ENCODE peak calls at places on chromosomes 4 and X, in nine cellular contexts. M is hippocampal formation; P is ovary; F is NAMALWA; T is HFFc6; K is HEK293T; R is H9; I is natural killer cell treated with Interleukin-12 subunit alpha and Interleukin-12 subunit beta and Interleukin-15 and Interleukin-18, amount 100 ng/mL, for 72 hours; L is AG09319. H is an unnamed sample.

GRCh38 chr4:182671231-182671630 is 246.0 kb downstream of the DCTD start:
- DNase-seq in R (no peak), L (no peak), T (no peak), P (no peak), F (no peak), I (no peak), M (no peak), K (no peak), H (no peak)

GRCh38 chr4:56086073-56086521 is 137.4 kb downstream of the CEP135 start:
- DNase-seq in T (no peak), K (peak), I (no peak), F (peak), P (no peak), R (peak), L (no peak), M (no peak), H (peak)

GRCh38 chrX:2272337-2272736 is 228.4 kb downstream of the DHRSX start:
- DNase-seq in K (no peak), R (no peak), I (no peak), L (no peak), P (no peak), M (no peak), F (no peak), T (no peak), H (no peak)

GRCh38 chrX:33133320-33133719 is 78.0 kb downstream of the DMD start:
- DNase-seq in I (no peak), L (no peak), K (no peak), F (no peak), R (no peak), P (no peak), T (no peak), M (no peak), H (no peak)

GRCh38 chrX:136754641-136755040 is 26.1 kb downstream of the ARHGEF6 start:
- DNase-seq in P (peak), F (no peak), R (no peak), K (no peak), M (no peak), I (no peak), T (no peak), L (no peak), H (no peak)

GRCh38 chr4:180610317-180610716 is 1632.9 kb upstream of the TENM3 start:
- DNase-seq in T (no peak), M (no peak), F (no peak), I (no peak), P (no peak), R (no peak), K (no peak), L (no peak), H (no peak)

GRCh38 chr4:183797041-183797444 is 108.1 kb upstream of the STOX2 start:
- DNase-seq in M (no peak), R (peak), L (no peak), P (no peak), I (no peak), T (no peak), K (peak), F (no peak), H (no peak)

GRCh38 chrX:65502618-65503017 is 32.0 kb downstream of the LAS1L start:
- DNase-seq in M (no peak), K (no peak), L (no peak), R (no peak), F (no peak), P (no peak), T (no peak), I (no peak), H (no peak)

GRCh38 chrX:131734621-131735020 is 190.7 kb downstream of the OR13H1 start:
- DNase-seq in F (no peak), R (no peak), T (no peak), I (peak), M (peak), L (peak), P (peak), K (no peak), H (no peak)

GRCh38 chr4:126895988-126896570 is 736.7 kb upstream of the INTU start:
- DNase-seq in L (no peak), P (no peak), F (no peak), M (no peak), I (no peak), K (no peak), R (no peak), T (no peak), H (no peak)

GRCh38 chr4:183295711-183296110 is 24.4 kb downstream of the CLDN22 start:
- DNase-seq in M (no peak), F (no peak), R (no peak), I (no peak), K (no peak), L (no peak), T (no peak), P (no peak), H (no peak)

GRCh38 chr4:1209821-1210220 is 37.4 kb upstream of the SPON2 start:
- DNase-seq in T (no peak), L (peak), K (no peak), I (peak), F (no peak), M (no peak), R (no peak), P (peak), H (no peak)

GRCh38 chr4:130322439-130322838 is 1226.5 kb downstream of the C4orf33 start:
- DNase-seq in R (no peak), M (no peak), I (no peak), F (no peak), L (no peak), K (no peak), T (no peak), P (no peak), H (no peak)

GRCh38 chr4:26023191-26023972 is 109.4 kb downstream of the SMIM20 start:
- DNase-seq in M (no peak), R (no peak), F (no peak), I (no peak), P (no peak), L (no peak), T (peak), K (no peak), H (no peak)

GRCh38 chr4:173415885-173416658 is 17.2 kb upstream of the SCRG1 start:
- DNase-seq in K (no peak), I (no peak), T (no peak), P (peak), R (no peak), F (no peak), L (no peak), M (no peak), H (no peak)

GRCh38 chr4:143424276-143424675 is 87.6 kb downstream of the GAB1 start:
- DNase-seq in R (no peak), P (no peak), F (no peak), I (no peak), K (no peak), T (no peak), L (no peak), M (no peak), H (no peak)

GRCh38 chrX:152137771-152138387 is 498 bp downstream of the MAGEA10 start:
- DNase-seq in I (no peak), L (no peak), F (no peak), K (no peak), T (no peak), M (no peak), P (no peak), R (no peak), H (no peak)

GRCh38 chr4:140989944-140990343 is 143.3 kb downstream of the RNF150 start:
- DNase-seq in F (no peak), T (no peak), L (no peak), M (no peak), R (no peak), K (no peak), P (no peak), I (no peak), H (no peak)

GRCh38 chrX:38206542-38206941 is 14.1 kb downstream of the SRPX start:
- DNase-seq in R (no peak), M (peak), L (no peak), T (no peak), K (no peak), I (no peak), F (no peak), P (no peak), H (no peak)

GRCh38 chr4:122100508-122100907 is 51.6 kb upstream of the BLTP1 start:
- DNase-seq in F (no peak), M (no peak), R (no peak), K (peak), I (no peak), T (no peak), P (no peak), L (no peak), H (no peak)